ENCODE peak calls at places on chromosomes 5 and 9, in seven cellular contexts. One of them, this sample, is unnamed.
A peak's percentile ranks its signal among the peaks of the same experiment; 100 is the strongest.

GRCh38 chr9:13033959-13034695 is 245.4 kb downstream of the MPDZ start:
- DNase-seq in dorsolateral prefrontal cortex: peak; percentile 77
- DNase-seq in sigmoid colon: peak; percentile 81
- DNase-seq in fibroblast of lung: peak; percentile 56
- DNase-seq in Panc1: peak; percentile 24
- DNase-seq in H9: peak; percentile 80
- DNase-seq in astrocyte: peak; percentile 38
- DNase-seq in this sample: peak; percentile 69

GRCh38 chr9:88559661-88560060 is 24.7 kb downstream of the NXNL2 start:
- DNase-seq in dorsolateral prefrontal cortex: no peak
- DNase-seq in sigmoid colon: no peak
- DNase-seq in fibroblast of lung: no peak
- DNase-seq in Panc1: no peak
- DNase-seq in H9: no peak
- DNase-seq in astrocyte: no peak
- DNase-seq in this sample: no peak

GRCh38 chr9:121599872-121600585 is 51.4 kb upstream of the DAB2IP start:
- DNase-seq in dorsolateral prefrontal cortex: no peak
- DNase-seq in sigmoid colon: no peak
- DNase-seq in fibroblast of lung: no peak
- DNase-seq in Panc1: no peak
- DNase-seq in H9: no peak
- DNase-seq in astrocyte: no peak
- DNase-seq in this sample: no peak

GRCh38 chr5:14142856-14143508 is at the start of gene TRIO:
- DNase-seq in dorsolateral prefrontal cortex: peak; percentile 92
- DNase-seq in sigmoid colon: peak; percentile 96
- DNase-seq in fibroblast of lung: peak; percentile 85
- DNase-seq in Panc1: no peak
- DNase-seq in H9: peak; percentile 91
- DNase-seq in astrocyte: peak; percentile 75
- DNase-seq in this sample: peak; percentile 96

GRCh38 chr5:134079748-134080581 is 34.5 kb upstream of the TCF7 start:
- DNase-seq in dorsolateral prefrontal cortex: no peak
- DNase-seq in sigmoid colon: peak; percentile 48
- DNase-seq in fibroblast of lung: no peak
- DNase-seq in Panc1: no peak
- DNase-seq in H9: no peak
- DNase-seq in astrocyte: no peak
- DNase-seq in this sample: no peak

GRCh38 chr5:151157426-151158286 is at the start of gene ANXA6:
- DNase-seq in dorsolateral prefrontal cortex: peak; percentile 88
- DNase-seq in sigmoid colon: peak; percentile 95
- DNase-seq in fibroblast of lung: peak; percentile 80
- DNase-seq in Panc1: no peak
- DNase-seq in H9: peak; percentile 89
- DNase-seq in astrocyte: peak; percentile 63
- DNase-seq in this sample: peak; percentile 90

GRCh38 chr9:136925414-136926153 is 19.0 kb downstream of the FBXW5 start:
- DNase-seq in dorsolateral prefrontal cortex: no peak
- DNase-seq in sigmoid colon: no peak
- DNase-seq in fibroblast of lung: no peak
- DNase-seq in Panc1: no peak
- DNase-seq in H9: peak; percentile 32
- DNase-seq in astrocyte: no peak
- DNase-seq in this sample: no peak

GRCh38 chr5:175444060-175444904 is at the start of gene DRD1:
- DNase-seq in dorsolateral prefrontal cortex: peak; percentile 82
- DNase-seq in sigmoid colon: no peak
- DNase-seq in fibroblast of lung: peak; percentile 43
- DNase-seq in Panc1: no peak
- DNase-seq in H9: peak; percentile 82
- DNase-seq in astrocyte: peak; percentile 33
- DNase-seq in this sample: no peak

GRCh38 chr5:1752881-1753280 is 46.8 kb downstream of the MRPL36 start:
- DNase-seq in dorsolateral prefrontal cortex: peak; percentile 24
- DNase-seq in sigmoid colon: peak; percentile 41
- DNase-seq in fibroblast of lung: no peak
- DNase-seq in Panc1: no peak
- DNase-seq in H9: no peak
- DNase-seq in astrocyte: no peak
- DNase-seq in this sample: no peak

GRCh38 chr9:126366366-126367011 is 39.9 kb downstream of the MVB12B start:
- DNase-seq in dorsolateral prefrontal cortex: peak; percentile 81
- DNase-seq in sigmoid colon: peak; percentile 78
- DNase-seq in fibroblast of lung: peak; percentile 36
- DNase-seq in Panc1: no peak
- DNase-seq in H9: no peak
- DNase-seq in astrocyte: peak; percentile 23
- DNase-seq in this sample: no peak

GRCh38 chr9:36725777-36726356 is 153.2 kb downstream of the MELK start:
- DNase-seq in dorsolateral prefrontal cortex: no peak
- DNase-seq in sigmoid colon: no peak
- DNase-seq in fibroblast of lung: peak; percentile 7
- DNase-seq in Panc1: no peak
- DNase-seq in H9: peak; percentile 79
- DNase-seq in astrocyte: no peak
- DNase-seq in this sample: no peak

GRCh38 chr5:100899675-100900074 is 3.4 kb downstream of the ST8SIA4 start:
- DNase-seq in dorsolateral prefrontal cortex: no peak
- DNase-seq in sigmoid colon: no peak
- DNase-seq in fibroblast of lung: no peak
- DNase-seq in Panc1: no peak
- DNase-seq in H9: no peak
- DNase-seq in astrocyte: no peak
- DNase-seq in this sample: no peak

GRCh38 chr5:100901851-100902341 is 1.2 kb downstream of the ST8SIA4 start:
- DNase-seq in dorsolateral prefrontal cortex: no peak
- DNase-seq in sigmoid colon: peak; percentile 60
- DNase-seq in fibroblast of lung: peak; percentile 12
- DNase-seq in Panc1: no peak
- DNase-seq in H9: no peak
- DNase-seq in astrocyte: no peak
- DNase-seq in this sample: no peak

GRCh38 chr5:100900796-100901731 is 2.0 kb downstream of the ST8SIA4 start:
- DNase-seq in dorsolateral prefrontal cortex: peak; percentile 58
- DNase-seq in sigmoid colon: peak; percentile 79
- DNase-seq in fibroblast of lung: peak; percentile 71
- DNase-seq in Panc1: no peak
- DNase-seq in H9: peak; percentile 75
- DNase-seq in astrocyte: peak; percentile 58
- DNase-seq in this sample: peak; percentile 9

GRCh38 chr5:100898504-100899346 is 4.4 kb downstream of the ST8SIA4 start:
- DNase-seq in dorsolateral prefrontal cortex: no peak
- DNase-seq in sigmoid colon: no peak
- DNase-seq in fibroblast of lung: no peak
- DNase-seq in Panc1: no peak
- DNase-seq in H9: no peak
- DNase-seq in astrocyte: no peak
- DNase-seq in this sample: no peak

DNA sequence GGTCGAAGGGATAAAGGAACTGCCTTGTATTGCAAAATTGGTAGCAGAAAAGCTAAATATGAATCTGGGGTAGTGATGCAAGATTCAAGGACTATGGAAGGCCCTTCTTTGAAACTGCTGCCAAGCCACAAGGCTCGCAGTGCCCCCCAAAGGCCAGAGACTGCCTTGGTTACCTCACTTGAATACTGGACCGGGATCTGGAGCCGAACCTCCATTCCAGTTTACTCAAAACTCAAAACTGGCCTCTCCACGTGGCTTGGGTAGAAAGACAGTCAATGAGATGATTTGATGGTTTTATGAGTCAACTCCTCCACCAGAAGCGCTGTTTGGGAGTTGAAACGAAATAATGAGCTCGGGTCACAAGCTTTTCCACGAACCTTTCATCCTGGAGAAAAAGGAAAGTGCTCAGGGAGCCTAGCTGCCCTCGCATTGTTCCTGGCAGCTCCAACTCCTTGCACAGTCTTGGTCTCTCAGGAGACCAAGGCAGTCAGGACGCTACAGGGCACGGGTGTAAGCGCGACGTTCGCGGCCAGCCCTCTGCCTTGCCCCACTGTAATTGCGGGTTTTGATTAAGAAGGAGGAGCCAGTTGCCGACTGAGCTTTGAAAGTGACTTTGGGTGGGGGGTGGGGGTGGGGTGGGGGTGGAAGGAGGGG is 2.8 kb downstream of the ST8SIA4 start:
- DNase-seq in dorsolateral prefrontal cortex: no peak
- DNase-seq in sigmoid colon: peak; percentile 67
- DNase-seq in fibroblast of lung: peak; percentile 51
- DNase-seq in Panc1: no peak
- DNase-seq in H9: peak; percentile 46
- DNase-seq in astrocyte: peak; percentile 38
- DNase-seq in this sample: no peak
- TF ChIP-seq CTCF in dorsolateral prefrontal cortex: peak; percentile 19
- TF ChIP-seq CTCF in sigmoid colon: no peak
- TF ChIP-seq CTCF in fibroblast of lung: no peak
- TF ChIP-seq CTCF in Panc1: peak; percentile 47
- TF ChIP-seq CTCF in H9: peak; percentile 59
- TF ChIP-seq CTCF in astrocyte: peak; percentile 10
- TF ChIP-seq CTCF in this sample: no peak

DNA sequence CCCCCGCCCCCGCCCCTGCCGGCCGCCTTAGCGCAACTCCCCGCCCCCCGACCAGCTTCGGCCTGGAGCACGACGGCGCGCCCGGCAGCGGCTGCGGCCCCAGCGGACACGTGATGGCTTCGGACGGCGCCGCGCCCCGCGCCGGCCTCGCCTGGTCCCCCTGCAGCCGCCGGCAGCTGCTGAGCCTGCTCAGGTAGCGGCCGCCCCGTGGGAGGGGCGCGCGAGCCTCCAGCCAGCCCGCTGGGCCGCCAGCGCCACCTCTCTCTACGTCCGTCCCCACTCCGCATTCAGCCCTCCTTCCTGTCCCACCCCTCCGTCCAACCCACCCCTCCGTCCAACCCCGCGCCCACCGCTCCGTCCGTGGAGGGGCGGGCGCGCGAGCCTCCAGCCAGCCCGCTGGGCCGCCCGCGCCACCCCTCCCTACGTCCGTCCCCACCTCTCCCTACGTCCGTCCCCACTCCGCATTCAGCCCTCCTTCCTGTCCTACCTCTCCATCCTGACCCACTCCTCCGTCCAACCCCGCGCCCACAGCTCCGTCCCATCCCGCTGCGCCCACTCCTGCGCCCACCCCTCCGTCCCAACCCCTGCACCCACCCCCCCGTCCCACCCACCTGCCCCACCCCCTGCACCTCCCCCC is 6.5 kb downstream of the ADAMTS13 start:
- DNase-seq in dorsolateral prefrontal cortex: no peak
- DNase-seq in sigmoid colon: no peak
- DNase-seq in fibroblast of lung: no peak
- DNase-seq in Panc1: no peak
- DNase-seq in H9: peak; percentile 81
- DNase-seq in astrocyte: no peak
- DNase-seq in this sample: no peak
- H3K27ac ChIP-seq in dorsolateral prefrontal cortex: no peak overlapping the region
- H3K27ac ChIP-seq in sigmoid colon: no peak overlapping the region
- H3K27ac ChIP-seq in fibroblast of lung: no peak overlapping the region
- H3K27ac ChIP-seq in Panc1: no peak overlapping the region
- H3K27ac ChIP-seq in H9: no peak overlapping the region
- H3K27ac ChIP-seq in astrocyte: no peak overlapping the region
- H3K27ac ChIP-seq in this sample: no peak overlapping the region

GRCh38 chr5:131491749-131492148 is 143.3 kb downstream of the RAPGEF6 start:
- DNase-seq in dorsolateral prefrontal cortex: no peak
- DNase-seq in sigmoid colon: no peak
- DNase-seq in fibroblast of lung: peak; percentile 31
- DNase-seq in Panc1: no peak
- DNase-seq in H9: no peak
- DNase-seq in astrocyte: peak; percentile 18
- DNase-seq in this sample: no peak
- TF ChIP-seq CTCF in dorsolateral prefrontal cortex: no peak
- TF ChIP-seq CTCF in sigmoid colon: no peak
- TF ChIP-seq CTCF in fibroblast of lung: no peak
- TF ChIP-seq CTCF in Panc1: no peak
- TF ChIP-seq CTCF in H9: no peak
- TF ChIP-seq CTCF in astrocyte: no peak
- TF ChIP-seq CTCF in this sample: no peak

DNA sequence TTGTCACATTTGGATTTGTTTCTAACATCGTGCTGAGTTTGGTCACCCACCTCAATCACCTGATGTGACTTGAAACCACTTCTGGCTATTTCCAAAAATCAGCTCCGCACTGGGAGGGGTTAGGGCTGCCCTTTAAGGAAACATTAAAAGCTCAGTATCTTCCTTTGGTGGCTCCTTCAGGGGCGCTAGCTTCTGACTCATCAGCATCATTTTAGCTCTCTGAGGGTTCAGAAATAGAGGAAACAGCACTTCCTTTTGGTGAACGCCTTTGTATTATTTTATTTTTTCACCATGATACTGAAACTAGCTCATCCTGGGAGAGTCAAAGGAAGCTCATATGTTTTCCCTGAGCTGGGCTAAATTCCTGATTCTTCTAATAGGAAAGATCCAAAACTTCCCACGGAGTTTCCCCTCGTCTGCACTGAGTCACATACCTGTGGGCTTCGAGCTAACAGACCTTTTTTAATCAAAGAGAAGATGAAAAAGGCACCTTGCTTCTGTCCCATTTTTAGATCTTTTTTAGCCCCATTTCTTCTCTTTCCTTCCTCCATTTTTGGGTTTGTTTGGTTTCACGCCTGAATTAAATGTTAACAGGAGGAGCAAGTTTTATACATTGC is 48.2 kb downstream of the ROPN1L start:
- DNase-seq in dorsolateral prefrontal cortex: no peak
- DNase-seq in sigmoid colon: no peak
- DNase-seq in fibroblast of lung: no peak
- DNase-seq in Panc1: no peak
- DNase-seq in H9: no peak
- DNase-seq in astrocyte: no peak
- DNase-seq in this sample: no peak
- H3K27ac ChIP-seq in dorsolateral prefrontal cortex: no peak overlapping the region
- H3K27ac ChIP-seq in sigmoid colon: no peak overlapping the region
- H3K27ac ChIP-seq in fibroblast of lung: no peak overlapping the region
- H3K27ac ChIP-seq in Panc1: no peak overlapping the region
- H3K27ac ChIP-seq in H9: no peak overlapping the region
- H3K27ac ChIP-seq in astrocyte: no peak overlapping the region
- H3K27ac ChIP-seq in this sample: no peak overlapping the region

DNA sequence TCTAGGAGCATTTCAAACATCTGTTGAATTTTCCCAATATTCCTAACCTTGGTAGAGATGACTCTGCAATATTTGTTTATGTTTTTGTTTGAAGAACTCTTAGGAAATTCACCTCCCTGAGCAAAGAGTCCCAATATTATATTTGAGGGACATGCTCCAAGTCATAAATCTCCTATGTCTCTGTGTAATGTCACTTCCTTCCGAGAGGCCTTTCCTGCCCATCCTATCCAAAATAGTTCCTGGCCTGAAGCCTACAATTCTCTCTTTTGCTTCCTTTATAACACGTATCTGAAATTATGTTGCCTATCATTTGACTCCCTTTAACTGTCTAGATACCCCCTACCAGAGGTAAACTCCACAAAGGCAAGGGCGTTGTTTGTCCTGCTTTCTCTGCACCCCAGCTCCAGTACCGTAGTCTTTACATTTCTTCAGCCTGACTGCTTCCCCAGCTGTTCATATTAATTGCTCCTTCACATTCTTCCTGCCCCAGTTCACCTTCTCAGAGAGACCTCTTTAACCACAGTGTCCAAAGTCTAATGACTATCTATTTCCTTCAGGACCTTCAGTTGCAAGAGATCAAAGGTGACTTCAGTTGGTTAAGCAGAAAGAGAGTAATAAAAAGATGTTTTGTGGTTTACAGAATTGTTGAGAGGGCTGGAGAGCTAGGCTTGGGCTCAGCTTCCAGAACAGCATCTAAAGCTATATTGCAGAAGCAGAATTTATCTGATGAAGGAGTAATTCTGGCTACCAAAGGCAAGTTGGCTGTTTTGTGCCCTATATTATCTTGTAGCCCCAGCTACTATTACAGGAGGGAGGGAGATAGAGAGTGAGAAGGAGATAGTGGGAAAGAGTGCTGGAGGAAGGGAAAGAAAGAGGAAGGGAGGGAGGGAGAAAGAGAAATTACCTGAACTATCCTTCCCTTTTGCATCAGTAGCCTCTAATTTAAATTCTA is 109.3 kb upstream of the TMEM161B start:
- DNase-seq in dorsolateral prefrontal cortex: no peak
- DNase-seq in sigmoid colon: no peak
- DNase-seq in fibroblast of lung: peak; percentile 38
- DNase-seq in Panc1: no peak
- DNase-seq in H9: no peak
- DNase-seq in astrocyte: peak; percentile 27
- DNase-seq in this sample: no peak
- TF ChIP-seq CTCF in dorsolateral prefrontal cortex: no peak
- TF ChIP-seq CTCF in sigmoid colon: no peak
- TF ChIP-seq CTCF in fibroblast of lung: no peak
- TF ChIP-seq CTCF in Panc1: no peak
- TF ChIP-seq CTCF in H9: no peak
- TF ChIP-seq CTCF in astrocyte: no peak
- TF ChIP-seq CTCF in this sample: no peak

This sample was measured in pancreas.